ENCODE peak calls at places on chromosomes 16 and 17, in five cellular contexts. F, M, S, V and L are unnamed samples.

GRCh38 chr17:62869885-62870580 is 61.9 kb upstream of the MARCHF10 start:
- DNase-seq in F (peak), M (peak), V (no peak), S (peak), L (peak)

GRCh38 chr16:89093602-89094251 is at the start of gene ACSF3:
- DNase-seq in F (no peak), V (peak), S (peak), M (peak), L (peak)

GRCh38 chr17:28481081-28481571 is 7.7 kb downstream of the SLC13A2 start:
- DNase-seq in M (no peak), F (no peak), V (no peak), S (no peak), L (no peak)

GRCh38 chr17:1067282-1067956 is 70.5 kb downstream of the TIMM22 start:
- DNase-seq in F (peak), M (peak), S (peak), V (no peak), L (no peak)

GRCh38 chr17:4509402-4509801 is 10.7 kb downstream of the SPNS2 start:
- DNase-seq in F (no peak), M (no peak), V (no peak), S (no peak), L (no peak)

GRCh38 chr16:68445458-68445857 is 2.9 kb downstream of the SMPD3 start:
- DNase-seq in M (peak), V (no peak), F (peak), S (peak), L (peak)

GRCh38 chr17:2090804-2091534 is 36.1 kb downstream of the HIC1 start:
- DNase-seq in M (peak), S (peak), F (peak), V (peak), L (peak)

GRCh38 chr16:11050954-11051353 is 106.6 kb downstream of the CLEC16A start:
- DNase-seq in F (no peak), V (no peak), M (no peak), S (no peak), L (no peak)

GRCh38 chr16:79156761-79157160 is 443.8 kb downstream of the MAF start:
- DNase-seq in F (no peak), V (no peak), S (no peak), M (no peak), L (no peak)

GRCh38 chr17:67577429-67577828 is 140.3 kb upstream of the NOL11 start:
- DNase-seq in V (no peak), F (no peak), S (no peak), M (no peak), L (no peak)

GRCh38 chr17:67573987-67574657 is 143.6 kb upstream of the NOL11 start:
- DNase-seq in F (no peak), V (no peak), M (no peak), S (no peak), L (no peak)

GRCh38 chr17:67576471-67576870 is 141.3 kb upstream of the NOL11 start:
- DNase-seq in V (no peak), F (no peak), S (no peak), M (no peak), L (no peak)

GRCh38 chr17:67574658-67575293 is 143.0 kb upstream of the NOL11 start:
- DNase-seq in F (no peak), M (no peak), V (no peak), S (no peak), L (no peak)

DNA sequence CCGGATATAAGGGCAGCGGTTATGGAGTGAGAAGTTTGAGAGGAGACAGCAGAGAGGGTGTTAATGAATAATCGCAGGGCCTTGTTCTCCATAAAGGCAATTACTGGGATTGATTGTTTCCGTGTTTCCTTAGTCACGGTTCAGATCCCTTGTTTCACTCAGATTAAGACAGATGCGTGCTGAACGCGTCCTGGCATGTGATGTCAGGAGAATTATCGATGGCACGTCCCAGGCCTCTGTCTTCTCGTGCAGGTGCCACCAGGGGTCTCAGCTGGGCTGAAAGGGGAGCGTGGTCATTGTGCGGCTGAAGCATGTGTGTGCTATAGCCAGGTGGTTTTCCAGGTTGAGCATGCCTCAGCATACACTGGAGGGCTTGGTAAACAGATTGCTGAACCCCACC is 142.4 kb upstream of the NOL11 start:
- DNase-seq in F (peak), S (no peak), V (no peak), M (no peak), L (no peak)
- TF ChIP-seq CTCF in F (peak), S (no peak), V (no peak), M (no peak), L (no peak)

DNA sequence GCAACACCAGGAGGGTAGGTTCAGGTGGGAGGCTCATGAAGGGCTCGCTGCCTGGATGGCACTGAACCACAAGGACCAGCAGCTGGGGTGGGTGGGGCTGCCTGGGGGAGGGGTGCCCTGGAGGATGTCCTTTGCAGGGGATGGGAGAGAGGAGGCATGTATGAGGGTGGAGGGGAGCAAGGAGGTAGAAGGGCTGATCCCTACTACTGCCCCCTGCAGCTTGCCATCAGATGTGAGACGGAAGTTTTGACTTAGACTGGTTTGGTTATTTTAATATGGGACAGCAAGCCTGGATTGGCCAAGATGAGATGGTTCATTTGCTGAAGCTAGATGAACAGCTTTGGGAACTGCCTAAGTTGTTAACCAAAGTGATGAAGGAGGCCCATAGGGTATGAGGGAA is 115.9 kb downstream of the SEC14L1 start:
- DNase-seq in S (no peak), M (no peak), V (no peak), F (no peak), L (no peak)
- TF ChIP-seq CTCF in S (no peak), M (no peak), V (no peak), F (no peak), L (peak)

GRCh38 chr17:32266389-32267269 is 997 bp downstream of the RHBDL3 start:
- DNase-seq in S (no peak), V (no peak), F (no peak), M (no peak), L (no peak)

GRCh38 chr17:32265896-32266388 is 310 bp downstream of the RHBDL3 start:
- DNase-seq in F (no peak), S (no peak), V (no peak), M (no peak), L (no peak)

GRCh38 chr17:32265192-32265895 is at the start of gene RHBDL3:
- DNase-seq in M (no peak), V (peak), F (no peak), S (no peak), L (no peak)

GRCh38 chr17:32264140-32264799 is 1.4 kb upstream of the RHBDL3 start:
- DNase-seq in M (no peak), S (peak), V (no peak), F (no peak), L (no peak)

DNA sequence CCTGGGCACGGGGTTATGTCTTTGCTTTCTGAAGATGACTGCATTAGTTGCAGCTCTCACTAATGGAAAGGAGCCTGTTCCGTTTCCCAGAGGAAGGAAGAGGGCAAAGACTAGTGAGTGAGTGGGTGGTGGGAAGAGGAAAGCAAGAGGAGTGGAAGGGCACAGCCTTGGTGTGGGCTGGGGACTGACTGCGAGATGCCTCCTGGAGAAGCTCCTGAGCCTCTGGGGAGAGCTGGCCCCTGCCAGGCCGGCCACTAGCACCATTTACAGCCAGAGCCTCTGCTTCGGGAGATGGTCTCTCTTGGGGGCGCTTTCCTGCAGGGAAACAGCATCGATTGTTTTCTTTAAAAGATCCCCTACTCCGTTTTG is 825 bp upstream of the RHBDL3 start:
- DNase-seq in V (no peak), M (no peak), F (no peak), S (no peak), L (no peak)
- TF ChIP-seq CTCF in V (no peak), M (no peak), F (no peak), S (no peak), L (no peak)

GRCh38 chr17:42612013-42612412 is 2.5 kb downstream of the TUBG1 start:
- DNase-seq in F (no peak), M (no peak), S (no peak), V (no peak), L (no peak)

GRCh38 chr17:42603318-42603717 is 5.9 kb downstream of the RETREG3 start:
- DNase-seq in M (no peak), V (no peak), S (no peak), F (no peak), L (no peak)

GRCh38 chr17:42608692-42609181 is 437 bp downstream of the RETREG3 start:
- DNase-seq in F (no peak), S (no peak), M (peak), V (no peak), L (no peak)

GRCh38 chr17:42613699-42614295 is 4.3 kb downstream of the TUBG1 start:
- DNase-seq in F (no peak), S (no peak), M (no peak), V (no peak), L (no peak)

GRCh38 chr17:42609182-42609813 is at the start of the genes RETREG3 and TUBG1:
- DNase-seq in F (peak), V (peak), S (peak), M (peak), L (peak)
- TF ChIP-seq CTCF in F (peak), V (peak), S (no peak), M (peak), L (peak)